ENCODE peak calls at places on chromosomes 6 and 20, in five cellular contexts. Z, R, Q, B and P are unnamed samples.

GRCh38 chr6:115945306-115945705 is 115.4 kb downstream of the FRK start:
- DNase-seq in B (no peak), Q (no peak), R (no peak), Z (no peak), P (no peak)

GRCh38 chr6:50829898-50830439 is 11.3 kb downstream of the TFAP2B start:
- DNase-seq in R (no peak), Z (no peak), Q (no peak), B (peak; percentile 98), P (no peak)

GRCh38 chr6:52253494-52253893 is 9.2 kb upstream of the IL17F start:
- DNase-seq in Q (no peak), R (no peak), Z (peak; percentile 73), B (no peak), P (no peak)

GRCh38 chr6:34513628-34514027 is 42.5 kb downstream of the SPDEF start:
- DNase-seq in Z (no peak), R (no peak), Q (no peak), B (no peak), P (no peak)

GRCh38 chr6:152316024-152316423 is 321.1 kb downstream of the SYNE1 start:
- DNase-seq in R (no peak), B (no peak), Q (no peak), Z (no peak), P (no peak)

GRCh38 chr6:3805448-3806123 is 43.6 kb upstream of the FAM50B start:
- DNase-seq in Q (no peak), B (no peak), R (no peak), Z (no peak), P (no peak)

GRCh38 chr20:52536040-52536439 is 344.5 kb upstream of the ZFP64 start:
- DNase-seq in Z (no peak), B (no peak), Q (no peak), R (no peak), P (no peak)

GRCh38 chr6:142478117-142478516 is 176.3 kb downstream of the ADGRG6 start:
- DNase-seq in Q (peak; percentile 52), B (no peak), Z (peak; percentile 16), R (no peak), P (no peak)

GRCh38 chr6:26003102-26003694 is 40.6 kb downstream of the TRIM38 start:
- DNase-seq in B (peak; percentile 64), R (no peak), Q (peak; percentile 64), Z (no peak), P (peak; percentile 30)

GRCh38 chr6:56849876-56850275 is 105.0 kb upstream of the BEND6 start:
- DNase-seq in Z (no peak), Q (no peak), B (no peak), R (no peak), P (no peak)

GRCh38 chr6:38720295-38720694 is 5.2 kb downstream of the DNAH8 start:
- DNase-seq in Q (no peak), R (no peak), B (no peak), Z (no peak), P (no peak)

GRCh38 chr6:141562181-141562800 is 570.4 kb upstream of the GJE1 start:
- DNase-seq in Q (no peak), B (peak; percentile 87), Z (no peak), R (no peak), P (no peak)

GRCh38 chr6:89144358-89145041 is 1.4 kb upstream of the PM20D2 start:
- DNase-seq in Q (no peak), B (no peak), Z (peak; percentile 49), R (no peak), P (no peak)

GRCh38 chr6:155315516-155315871 is 1.2 kb upstream of the TFB1M start:
- DNase-seq in B (no peak), Z (no peak), R (no peak), Q (no peak), P (no peak)

GRCh38 chr20:4162766-4163165 is 147.4 kb upstream of the RNF24 start:
- DNase-seq in R (no peak), B (no peak), Q (no peak), Z (no peak), P (no peak)

GRCh38 chr20:8019998-8020247 is 362 bp upstream of the TMX4 start:
- DNase-seq in Q (no peak), R (no peak), B (no peak), Z (no peak), P (no peak)

GRCh38 chr6:21536280-21536766 is 57.2 kb upstream of the SOX4 start:
- DNase-seq in Q (no peak), B (no peak), Z (no peak), R (no peak), P (no peak)

GRCh38 chr20:58645277-58645968 is 5.7 kb upstream of the STX16 start:
- DNase-seq in B (no peak), Z (no peak), R (no peak), Q (no peak), P (no peak)

GRCh38 chr6:168217216-168217879 is 102.2 kb downstream of the DACT2 start:
- DNase-seq in B (no peak), Z (no peak), R (no peak), Q (no peak), P (no peak)

GRCh38 chr6:71531006-71531405 is 242.4 kb downstream of the OGFRL1 start:
- DNase-seq in R (no peak), B (no peak), Z (no peak), Q (no peak), P (no peak)

GRCh38 chr6:16961577-16961976 is 140.3 kb upstream of the STMND1 start:
- DNase-seq in B (no peak), Q (no peak), Z (no peak), R (no peak), P (no peak)

GRCh38 chr6:125271486-125272159 is 30.1 kb downstream of the HDDC2 start:
- DNase-seq in Z (no peak), R (no peak), Q (no peak), B (no peak), P (no peak)

GRCh38 chr20:61556116-61556515 is 304.1 kb downstream of the CDH4 start:
- DNase-seq in Q (peak; percentile 76), R (no peak), B (no peak), Z (no peak), P (no peak)

GRCh38 chr20:8127553-8128255 is 4.4 kb upstream of the PLCB1 start:
- DNase-seq in R (no peak), Q (no peak), B (no peak), Z (peak; percentile 15), P (no peak)

GRCh38 chr20:17747431-17747846 is 47.7 kb downstream of the BANF2 start:
- DNase-seq in B (no peak), Q (peak; percentile 85), Z (no peak), R (no peak), P (no peak)

GRCh38 chr6:1068068-1068467 is 243.8 kb upstream of the FOXQ1 start:
- DNase-seq in R (no peak), Z (no peak), B (no peak), Q (no peak), P (no peak)